ENCODE peak calls at places on chromosomes 6 and 20, in ten cellular contexts. One of them, this sample, is unnamed.

GRCh38 chr20:43341541-43341940 is 116.2 kb upstream of the SRSF6 start:
- DNase-seq in fibroblast of the conjunctiva: no peak
- DNase-seq in adrenal gland: no peak
- DNase-seq in MG63: no peak
- DNase-seq in effector CD4-positive, alpha-beta T cell: no peak
- DNase-seq in germinal center: no peak
- DNase-seq in activated CD8-positive, alpha-beta memory T cell treated with anti-CD3 and anti-CD28 coated beads for 24 hours: no peak
- DNase-seq in left cardiac atrium: no peak
- DNase-seq in ovary: no peak
- DNase-seq in IMR-90: no peak
- DNase-seq in this sample: no peak

GRCh38 chr6:50330963-50331362 is 281.2 kb upstream of the DEFB112 start:
- DNase-seq in fibroblast of the conjunctiva: no peak
- DNase-seq in adrenal gland: no peak
- DNase-seq in MG63: no peak
- DNase-seq in effector CD4-positive, alpha-beta T cell: no peak
- DNase-seq in germinal center: no peak
- DNase-seq in activated CD8-positive, alpha-beta memory T cell treated with anti-CD3 and anti-CD28 coated beads for 24 hours: no peak
- DNase-seq in left cardiac atrium: no peak
- DNase-seq in ovary: no peak
- DNase-seq in IMR-90: no peak
- DNase-seq in this sample: no peak

GRCh38 chr6:84150680-84151079 is 76.8 kb downstream of the CEP162 start:
- DNase-seq in fibroblast of the conjunctiva: peak; percentile 92
- DNase-seq in adrenal gland: no peak
- DNase-seq in MG63: peak; percentile 60
- DNase-seq in effector CD4-positive, alpha-beta T cell: no peak
- DNase-seq in germinal center: no peak
- DNase-seq in activated CD8-positive, alpha-beta memory T cell treated with anti-CD3 and anti-CD28 coated beads for 24 hours: no peak
- DNase-seq in left cardiac atrium: no peak
- DNase-seq in ovary: no peak
- DNase-seq in IMR-90: peak; percentile 88
- DNase-seq in this sample: no peak

GRCh38 chr6:145964948-145965366 is 799 bp upstream of the SHPRH start:
- DNase-seq in fibroblast of the conjunctiva: no peak
- DNase-seq in adrenal gland: no peak
- DNase-seq in MG63: no peak
- DNase-seq in effector CD4-positive, alpha-beta T cell: no peak
- DNase-seq in germinal center: no peak
- DNase-seq in activated CD8-positive, alpha-beta memory T cell treated with anti-CD3 and anti-CD28 coated beads for 24 hours: peak; percentile 57
- DNase-seq in left cardiac atrium: no peak
- DNase-seq in ovary: no peak
- DNase-seq in IMR-90: no peak
- DNase-seq in this sample: no peak

GRCh38 chr20:4671015-4671414 is 50.7 kb upstream of the PRND start:
- DNase-seq in fibroblast of the conjunctiva: no peak
- DNase-seq in adrenal gland: no peak
- DNase-seq in MG63: no peak
- DNase-seq in effector CD4-positive, alpha-beta T cell: no peak
- DNase-seq in germinal center: no peak
- DNase-seq in activated CD8-positive, alpha-beta memory T cell treated with anti-CD3 and anti-CD28 coated beads for 24 hours: no peak
- DNase-seq in left cardiac atrium: no peak
- DNase-seq in ovary: no peak
- DNase-seq in IMR-90: no peak
- DNase-seq in this sample: no peak

GRCh38 chr20:41654292-41654691 is 36.1 kb upstream of the CHD6 start:
- DNase-seq in fibroblast of the conjunctiva: no peak
- DNase-seq in adrenal gland: no peak
- DNase-seq in MG63: no peak
- DNase-seq in effector CD4-positive, alpha-beta T cell: no peak
- DNase-seq in germinal center: no peak
- DNase-seq in activated CD8-positive, alpha-beta memory T cell treated with anti-CD3 and anti-CD28 coated beads for 24 hours: no peak
- DNase-seq in left cardiac atrium: no peak
- DNase-seq in ovary: no peak
- DNase-seq in IMR-90: no peak
- DNase-seq in this sample: no peak

GRCh38 chr6:7267521-7268091 is 45.4 kb downstream of the SSR1 start:
- DNase-seq in fibroblast of the conjunctiva: peak; percentile 83
- DNase-seq in adrenal gland: peak; percentile 88
- DNase-seq in MG63: peak; percentile 98
- DNase-seq in effector CD4-positive, alpha-beta T cell: no peak
- DNase-seq in germinal center: no peak
- DNase-seq in activated CD8-positive, alpha-beta memory T cell treated with anti-CD3 and anti-CD28 coated beads for 24 hours: peak; percentile 52
- DNase-seq in left cardiac atrium: peak; percentile 63
- DNase-seq in ovary: no peak
- DNase-seq in IMR-90: peak; percentile 94
- DNase-seq in this sample: no peak

GRCh38 chr20:36098364-36098763 is 56.2 kb upstream of the EPB41L1 start:
- DNase-seq in fibroblast of the conjunctiva: peak; percentile 37
- DNase-seq in adrenal gland: no peak
- DNase-seq in MG63: peak; percentile 86
- DNase-seq in effector CD4-positive, alpha-beta T cell: no peak
- DNase-seq in germinal center: peak; percentile 58
- DNase-seq in activated CD8-positive, alpha-beta memory T cell treated with anti-CD3 and anti-CD28 coated beads for 24 hours: no peak
- DNase-seq in left cardiac atrium: peak; percentile 33
- DNase-seq in ovary: no peak
- DNase-seq in IMR-90: peak; percentile 40
- DNase-seq in this sample: no peak

GRCh38 chr6:100573169-100573568 is 108.4 kb upstream of the SIM1 start:
- DNase-seq in fibroblast of the conjunctiva: peak; percentile 42
- DNase-seq in adrenal gland: no peak
- DNase-seq in MG63: peak; percentile 7
- DNase-seq in effector CD4-positive, alpha-beta T cell: no peak
- DNase-seq in germinal center: peak; percentile 7
- DNase-seq in activated CD8-positive, alpha-beta memory T cell treated with anti-CD3 and anti-CD28 coated beads for 24 hours: no peak
- DNase-seq in left cardiac atrium: no peak
- DNase-seq in ovary: no peak
- DNase-seq in IMR-90: peak; percentile 65
- DNase-seq in this sample: no peak

GRCh38 chr6:37641546-37641945 is 56.1 kb downstream of the MDGA1 start:
- DNase-seq in fibroblast of the conjunctiva: no peak
- DNase-seq in adrenal gland: no peak
- DNase-seq in MG63: no peak
- DNase-seq in effector CD4-positive, alpha-beta T cell: no peak
- DNase-seq in germinal center: no peak
- DNase-seq in activated CD8-positive, alpha-beta memory T cell treated with anti-CD3 and anti-CD28 coated beads for 24 hours: no peak
- DNase-seq in left cardiac atrium: no peak
- DNase-seq in ovary: no peak
- DNase-seq in IMR-90: no peak
- DNase-seq in this sample: no peak

GRCh38 chr20:32485126-32485769 is 99.9 kb downstream of the NOL4L start:
- DNase-seq in fibroblast of the conjunctiva: peak; percentile 76
- DNase-seq in adrenal gland: peak; percentile 75
- DNase-seq in MG63: peak; percentile 65
- DNase-seq in effector CD4-positive, alpha-beta T cell: peak; percentile 74
- DNase-seq in germinal center: peak; percentile 66
- DNase-seq in activated CD8-positive, alpha-beta memory T cell treated with anti-CD3 and anti-CD28 coated beads for 24 hours: peak; percentile 84
- DNase-seq in left cardiac atrium: peak; percentile 81
- DNase-seq in ovary: peak; percentile 75
- DNase-seq in IMR-90: peak; percentile 83
- DNase-seq in this sample: peak; percentile 80

GRCh38 chr6:31763617-31763940 is 1.1 kb downstream of the SAPCD1 start:
- DNase-seq in fibroblast of the conjunctiva: no peak
- DNase-seq in adrenal gland: no peak
- DNase-seq in MG63: peak; percentile 19
- DNase-seq in effector CD4-positive, alpha-beta T cell: no peak
- DNase-seq in germinal center: no peak
- DNase-seq in activated CD8-positive, alpha-beta memory T cell treated with anti-CD3 and anti-CD28 coated beads for 24 hours: no peak
- DNase-seq in left cardiac atrium: no peak
- DNase-seq in ovary: no peak
- DNase-seq in IMR-90: peak; percentile 21
- DNase-seq in this sample: no peak

GRCh38 chr6:18335948-18336347 is 51.2 kb upstream of the RNF144B start:
- DNase-seq in fibroblast of the conjunctiva: no peak
- DNase-seq in adrenal gland: no peak
- DNase-seq in MG63: no peak
- DNase-seq in effector CD4-positive, alpha-beta T cell: no peak
- DNase-seq in germinal center: no peak
- DNase-seq in activated CD8-positive, alpha-beta memory T cell treated with anti-CD3 and anti-CD28 coated beads for 24 hours: no peak
- DNase-seq in left cardiac atrium: no peak
- DNase-seq in ovary: no peak
- DNase-seq in IMR-90: no peak
- DNase-seq in this sample: no peak

GRCh38 chr20:49539481-49540231 is 28.3 kb downstream of the PTGIS start:
- DNase-seq in fibroblast of the conjunctiva: no peak
- DNase-seq in adrenal gland: no peak
- DNase-seq in MG63: no peak
- DNase-seq in effector CD4-positive, alpha-beta T cell: no peak
- DNase-seq in germinal center: no peak
- DNase-seq in activated CD8-positive, alpha-beta memory T cell treated with anti-CD3 and anti-CD28 coated beads for 24 hours: no peak
- DNase-seq in left cardiac atrium: no peak
- DNase-seq in ovary: no peak
- DNase-seq in IMR-90: no peak
- DNase-seq in this sample: no peak

GRCh38 chr20:32333988-32334885 is 23.9 kb upstream of the ASXL1 start:
- DNase-seq in fibroblast of the conjunctiva: no peak
- DNase-seq in adrenal gland: no peak
- DNase-seq in MG63: no peak
- DNase-seq in effector CD4-positive, alpha-beta T cell: peak; percentile 8
- DNase-seq in germinal center: no peak
- DNase-seq in activated CD8-positive, alpha-beta memory T cell treated with anti-CD3 and anti-CD28 coated beads for 24 hours: peak; percentile 72
- DNase-seq in left cardiac atrium: peak; percentile 88
- DNase-seq in ovary: no peak
- DNase-seq in IMR-90: no peak
- DNase-seq in this sample: no peak

GRCh38 chr6:125363360-125364121 is 61.8 kb upstream of the HDDC2 start:
- DNase-seq in fibroblast of the conjunctiva: peak; percentile 31
- DNase-seq in adrenal gland: peak; percentile 31
- DNase-seq in MG63: peak; percentile 28
- DNase-seq in effector CD4-positive, alpha-beta T cell: no peak
- DNase-seq in germinal center: no peak
- DNase-seq in activated CD8-positive, alpha-beta memory T cell treated with anti-CD3 and anti-CD28 coated beads for 24 hours: no peak
- DNase-seq in left cardiac atrium: peak; percentile 69
- DNase-seq in ovary: peak; percentile 39
- DNase-seq in IMR-90: peak; percentile 17
- DNase-seq in this sample: peak; percentile 35

GRCh38 chr6:52643158-52643557 is 27.8 kb upstream of the TMEM14A start:
- DNase-seq in fibroblast of the conjunctiva: no peak
- DNase-seq in adrenal gland: no peak
- DNase-seq in MG63: peak; percentile 47
- DNase-seq in effector CD4-positive, alpha-beta T cell: no peak
- DNase-seq in germinal center: no peak
- DNase-seq in activated CD8-positive, alpha-beta memory T cell treated with anti-CD3 and anti-CD28 coated beads for 24 hours: no peak
- DNase-seq in left cardiac atrium: no peak
- DNase-seq in ovary: no peak
- DNase-seq in IMR-90: peak; percentile 45
- DNase-seq in this sample: no peak

GRCh38 chr6:38493929-38494547 is 145.7 kb downstream of the BTBD9 start:
- DNase-seq in fibroblast of the conjunctiva: peak; percentile 69
- DNase-seq in adrenal gland: peak; percentile 79
- DNase-seq in MG63: peak; percentile 34
- DNase-seq in effector CD4-positive, alpha-beta T cell: peak; percentile 70
- DNase-seq in germinal center: peak; percentile 14
- DNase-seq in activated CD8-positive, alpha-beta memory T cell treated with anti-CD3 and anti-CD28 coated beads for 24 hours: peak; percentile 92
- DNase-seq in left cardiac atrium: peak; percentile 63
- DNase-seq in ovary: peak; percentile 80
- DNase-seq in IMR-90: peak; percentile 81
- DNase-seq in this sample: peak; percentile 73

GRCh38 chr6:31558631-31559500 is 11.5 kb downstream of the NFKBIL1 start:
- DNase-seq in fibroblast of the conjunctiva: no peak
- DNase-seq in adrenal gland: no peak
- DNase-seq in MG63: no peak
- DNase-seq in effector CD4-positive, alpha-beta T cell: peak; percentile 61
- DNase-seq in germinal center: peak; percentile 73
- DNase-seq in activated CD8-positive, alpha-beta memory T cell treated with anti-CD3 and anti-CD28 coated beads for 24 hours: peak; percentile 89
- DNase-seq in left cardiac atrium: no peak
- DNase-seq in ovary: no peak
- DNase-seq in IMR-90: no peak
- DNase-seq in this sample: peak; percentile 40

GRCh38 chr20:51492167-51493092 is 50.1 kb downstream of the NFATC2 start:
- DNase-seq in fibroblast of the conjunctiva: no peak
- DNase-seq in adrenal gland: peak; percentile 75
- DNase-seq in MG63: no peak
- DNase-seq in effector CD4-positive, alpha-beta T cell: no peak
- DNase-seq in germinal center: no peak
- DNase-seq in activated CD8-positive, alpha-beta memory T cell treated with anti-CD3 and anti-CD28 coated beads for 24 hours: no peak
- DNase-seq in left cardiac atrium: peak; percentile 91
- DNase-seq in ovary: peak; percentile 94
- DNase-seq in IMR-90: no peak
- DNase-seq in this sample: peak; percentile 84

GRCh38 chr6:106134906-106135634 is 48.9 kb downstream of the PRDM1 start:
- DNase-seq in fibroblast of the conjunctiva: no peak
- DNase-seq in adrenal gland: peak; percentile 72
- DNase-seq in MG63: peak; percentile 50
- DNase-seq in effector CD4-positive, alpha-beta T cell: no peak
- DNase-seq in germinal center: no peak
- DNase-seq in activated CD8-positive, alpha-beta memory T cell treated with anti-CD3 and anti-CD28 coated beads for 24 hours: no peak
- DNase-seq in left cardiac atrium: no peak
- DNase-seq in ovary: no peak
- DNase-seq in IMR-90: no peak
- DNase-seq in this sample: no peak

GRCh38 chr20:36572701-36573102 is 695 bp upstream of the TGIF2 start:
- DNase-seq in fibroblast of the conjunctiva: no peak
- DNase-seq in adrenal gland: peak; percentile 28
- DNase-seq in MG63: peak; percentile 7
- DNase-seq in effector CD4-positive, alpha-beta T cell: peak; percentile 64
- DNase-seq in germinal center: peak; percentile 49
- DNase-seq in activated CD8-positive, alpha-beta memory T cell treated with anti-CD3 and anti-CD28 coated beads for 24 hours: no peak
- DNase-seq in left cardiac atrium: no peak
- DNase-seq in ovary: no peak
- DNase-seq in IMR-90: peak; percentile 51
- DNase-seq in this sample: no peak

GRCh38 chr6:84663866-84664265 is 100.5 kb downstream of the TBX18 start:
- DNase-seq in fibroblast of the conjunctiva: no peak
- DNase-seq in adrenal gland: no peak
- DNase-seq in MG63: no peak
- DNase-seq in effector CD4-positive, alpha-beta T cell: no peak
- DNase-seq in germinal center: no peak
- DNase-seq in activated CD8-positive, alpha-beta memory T cell treated with anti-CD3 and anti-CD28 coated beads for 24 hours: no peak
- DNase-seq in left cardiac atrium: no peak
- DNase-seq in ovary: no peak
- DNase-seq in IMR-90: no peak
- DNase-seq in this sample: no peak

GRCh38 chr6:141118991-141119390 is 1013.7 kb upstream of the GJE1 start:
- DNase-seq in fibroblast of the conjunctiva: no peak
- DNase-seq in adrenal gland: no peak
- DNase-seq in MG63: no peak
- DNase-seq in effector CD4-positive, alpha-beta T cell: no peak
- DNase-seq in germinal center: no peak
- DNase-seq in activated CD8-positive, alpha-beta memory T cell treated with anti-CD3 and anti-CD28 coated beads for 24 hours: no peak
- DNase-seq in left cardiac atrium: no peak
- DNase-seq in ovary: no peak
- DNase-seq in IMR-90: no peak
- DNase-seq in this sample: no peak